ENCODE peak calls at places on chromosome 9, in seven cellular contexts. Z is heart right ventricle, E is esophagus squamous epithelium, A is uterus, I is esophagus muscularis mucosa, H is kidney, S is ovary. U is an unnamed sample.

GRCh38 chr9:128421474-128422010 is 885 bp downstream of the CERCAM start:
- DNase-seq in H (no peak), Z (peak; percentile 15), S (no peak), I (no peak), A (peak; percentile 18), E (no peak), U (no peak)

GRCh38 chr9:120733190-120733589 is 18.9 kb upstream of the MEGF9 start:
- DNase-seq in Z (peak; percentile 39), E (no peak), H (peak; percentile 81), S (no peak), I (no peak), A (no peak), U (peak; percentile 67)

GRCh38 chr9:134895849-134896833 is 15.5 kb downstream of the FCN2 start:
- DNase-seq in I (peak; percentile 93), S (peak; percentile 94), A (peak; percentile 92), Z (peak; percentile 76), E (no peak), H (no peak), U (peak; percentile 84)

GRCh38 chr9:79287152-79287766 is 284.5 kb upstream of the TLE4 start:
- DNase-seq in Z (no peak), H (no peak), A (no peak), E (no peak), S (no peak), I (no peak), U (no peak)

GRCh38 chr9:95584176-95584575 is 67.4 kb upstream of the PTCH1 start:
- DNase-seq in I (no peak), E (no peak), Z (no peak), A (no peak), S (no peak), H (peak; percentile 56), U (no peak)

GRCh38 chr9:75892168-75892901 is 1.9 kb downstream of the PCSK5 start:
- DNase-seq in Z (peak; percentile 8), S (peak; percentile 67), I (no peak), A (peak; percentile 40), H (no peak), E (no peak), U (peak; percentile 38)

GRCh38 chr9:4328723-4329122 is 28.9 kb upstream of the GLIS3 start:
- DNase-seq in E (no peak), A (no peak), H (no peak), I (no peak), S (no peak), Z (no peak), U (no peak)

GRCh38 chr9:100098241-100098886 is 436 bp downstream of the ERP44 start:
- DNase-seq in S (peak; percentile 11), E (no peak), A (peak; percentile 17), I (no peak), Z (peak; percentile 50), H (no peak), U (peak; percentile 70)

GRCh38 chr9:79014929-79015699 is 556.7 kb upstream of the TLE4 start:
- DNase-seq in E (no peak), A (no peak), H (no peak), S (no peak), Z (no peak), I (no peak), U (no peak)

GRCh38 chr9:102966999-102967398 is 28.1 kb upstream of the CYLC2 start:
- DNase-seq in E (no peak), A (no peak), Z (no peak), S (no peak), I (no peak), H (peak; percentile 61), U (no peak)
- H3K4me1 ChIP-seq in E (no peaks in the 10 kb centered on the region), A (no peaks in the 10 kb centered on the region), Z (no peaks in the 10 kb centered on the region), S (no peaks in the 10 kb centered on the region), I (no peaks in the 10 kb centered on the region), H (no peaks in the 10 kb centered on the region), U (no peaks in the 10 kb centered on the region)

DNA sequence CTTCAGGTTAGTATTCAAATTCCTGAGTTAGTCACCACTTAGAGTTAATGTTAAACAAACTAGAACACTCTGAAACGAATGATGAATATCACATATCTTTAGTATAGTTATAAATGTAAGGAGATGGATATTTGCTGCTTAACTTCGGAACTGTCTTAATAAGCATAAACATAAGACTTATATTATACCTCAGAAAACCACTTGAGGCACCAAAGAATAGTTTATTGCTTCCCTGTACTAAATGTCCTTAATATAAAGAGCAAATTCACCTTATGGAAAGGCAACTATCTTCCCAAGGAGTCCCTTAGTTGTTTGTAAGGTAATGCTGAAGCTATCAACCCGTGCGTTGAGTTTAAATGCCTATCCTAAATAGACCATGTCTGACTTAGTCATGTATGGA is 300.0 kb upstream of the ADAMTSL1 start:
- DNase-seq in A (no peak), H (no peak), E (no peak), I (no peak), S (no peak), Z (no peak), U (no peak)
- TF ChIP-seq CTCF in A (no peak), H (no peak), E (no peak), I (no peak), S (no peak), Z (no peak), U (no peak)

GRCh38 chr9:35910613-35911488 is 1.6 kb downstream of the SPAAR start:
- DNase-seq in H (peak; percentile 76), S (no peak), E (no peak), Z (no peak), I (no peak), A (no peak), U (peak; percentile 84)

GRCh38 chr9:35914307-35914807 is 5.1 kb downstream of the SPAAR start:
- DNase-seq in H (peak; percentile 80), S (no peak), A (peak; percentile 50), E (no peak), I (no peak), Z (peak; percentile 86), U (peak; percentile 68)

GRCh38 chr9:35909687-35910612 is 660 bp downstream of the SPAAR start:
- DNase-seq in A (no peak), I (no peak), Z (no peak), S (no peak), H (no peak), E (no peak), U (no peak)

GRCh38 chr9:35911690-35912089 is 2.4 kb downstream of the SPAAR start:
- DNase-seq in I (no peak), H (no peak), E (no peak), S (no peak), A (no peak), Z (no peak), U (no peak)

GRCh38 chr9:35912791-35913400 is 3.6 kb downstream of the SPAAR start:
- DNase-seq in E (no peak), A (no peak), I (no peak), Z (no peak), H (peak; percentile 62), S (no peak), U (no peak)
- H3K4me1 ChIP-seq in E (peaks cover 62% of the 10 kb centered on the region), A (peaks cover 12% of the 10 kb centered on the region), I (peaks cover 61% of the 10 kb centered on the region), Z (peaks cover 93% of the 10 kb centered on the region), H (peaks cover 52% of the 10 kb centered on the region), S (peaks cover 19% of the 10 kb centered on the region), U (peaks cover 22% of the 10 kb centered on the region)

GRCh38 chr9:16158063-16158462 is 605.2 kb downstream of the CCDC171 start:
- DNase-seq in A (no peak), E (no peak), S (no peak), H (no peak), I (no peak), Z (no peak), U (no peak)
- TF ChIP-seq CTCF in A (no peak), E (no peak), S (no peak), H (no peak), I (no peak), Z (no peak), U (no peak)

GRCh38 chr9:117958726-117959125 is 254.5 kb downstream of the TLR4 start:
- DNase-seq in Z (no peak), H (no peak), I (no peak), E (no peak), A (no peak), S (no peak), U (no peak)

GRCh38 chr9:117957267-117957666 is 253.1 kb downstream of the TLR4 start:
- DNase-seq in Z (no peak), A (no peak), E (no peak), H (no peak), I (no peak), S (no peak), U (no peak)
- H3K4me1 ChIP-seq in Z (no peaks in the 10 kb centered on the region), A (no peaks in the 10 kb centered on the region), E (peaks cover 12% of the 10 kb centered on the region), H (no peaks in the 10 kb centered on the region), I (no peaks in the 10 kb centered on the region), S (no peaks in the 10 kb centered on the region), U (no peaks in the 10 kb centered on the region)

GRCh38 chr9:110837401-110838005 is 168.9 kb downstream of the MUSK start:
- DNase-seq in E (no peak), Z (no peak), H (no peak), S (no peak), I (no peak), A (no peak), U (no peak)

GRCh38 chr9:110842976-110843375 is 174.4 kb downstream of the MUSK start:
- DNase-seq in E (no peak), S (no peak), Z (no peak), A (no peak), I (no peak), H (no peak), U (peak; percentile 11)

GRCh38 chr9:110844121-110844520 is 175.5 kb downstream of the MUSK start:
- DNase-seq in H (no peak), Z (no peak), A (no peak), S (no peak), I (no peak), E (no peak), U (no peak)

GRCh38 chr9:110847661-110848060 is 179.1 kb downstream of the MUSK start:
- DNase-seq in I (no peak), H (no peak), A (no peak), Z (no peak), E (no peak), S (no peak), U (no peak)

GRCh38 chr9:110842169-110842568 is 173.6 kb downstream of the MUSK start:
- DNase-seq in E (no peak), H (no peak), A (no peak), Z (no peak), S (no peak), I (no peak), U (no peak)
- TF ChIP-seq CTCF in E (no peak), H (no peak), A (no peak), Z (no peak), S (no peak), I (no peak), U (no peak)

DNA sequence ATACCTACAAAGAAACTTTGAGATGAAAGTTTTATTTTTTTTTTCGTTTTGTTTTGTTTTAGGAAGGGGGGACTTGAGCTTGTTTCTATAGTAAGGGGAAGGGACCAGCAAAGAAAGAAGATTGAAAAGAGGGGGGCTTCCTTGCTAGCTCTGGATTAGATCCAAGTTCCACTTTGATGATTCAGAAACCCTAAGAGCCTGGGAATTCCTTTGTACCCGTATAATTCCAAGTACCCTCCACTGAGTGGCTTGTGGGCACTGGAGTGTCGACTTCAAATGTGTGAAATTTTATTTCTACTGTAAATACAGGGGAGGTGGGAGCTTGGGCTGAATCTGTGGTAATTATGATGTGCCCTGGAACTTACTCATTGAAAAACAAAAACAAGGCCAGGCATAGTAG is 10.9 kb downstream of the MAMDC2 start:
- DNase-seq in I (peak; percentile 24), A (no peak), Z (no peak), E (no peak), H (no peak), S (no peak), U (no peak)
- H3K4me1 ChIP-seq in I (peaks cover 34% of the 10 kb centered on the region), A (peaks cover 32% of the 10 kb centered on the region), Z (peaks cover 88% of the 10 kb centered on the region), E (peaks cover 84% of the 10 kb centered on the region), H (peaks cover 2% of the 10 kb centered on the region), S (peaks cover 19% of the 10 kb centered on the region), U (no peaks in the 10 kb centered on the region)

GRCh38 chr9:115883467-115884329 is 269.9 kb upstream of the PAPPA start:
- DNase-seq in E (no peak), S (no peak), I (no peak), Z (peak; percentile 13), A (peak; percentile 27), H (no peak), U (peak; percentile 65)
- TF ChIP-seq CTCF in E (peak; percentile 80), S (no peak), I (peak; percentile 41), Z (peak; percentile 46), A (peak; percentile 24), H (peak; percentile 72), U (peak; percentile 73)

U was measured in cardiac muscle cell.